ENCODE peak calls at places on chromosome 5, in eight cellular contexts. I is fibroblast of the aortic adventitia; L is coronary artery; D is psoas muscle; W is CD4-positive, alpha-beta T cell; G is lower leg skin; B is fibroblast of pulmonary artery; X is Calu3. Z is an unnamed sample.

GRCh38 chr5:126359884-126360283 is 63.3 kb upstream of the GRAMD2B start:
- DNase-seq in X (no peak), W (no peak), G (no peak), L (no peak), B (no peak), I (no peak), D (no peak), Z (no peak)

GRCh38 chr5:157511656-157512644 is 51.9 kb downstream of the NIPAL4 start:
- DNase-seq in D (peak), L (peak), G (peak), B (peak), I (peak), W (no peak), X (peak), Z (no peak)

GRCh38 chr5:103910002-103910401 is 347.4 kb upstream of the NUDT12 start:
- DNase-seq in X (no peak), I (no peak), D (no peak), B (no peak), L (no peak), W (no peak), G (no peak), Z (no peak)

GRCh38 chr5:112784726-112785125 is 47.0 kb downstream of the APC start:
- DNase-seq in G (no peak), L (no peak), X (no peak), B (peak), I (peak), D (no peak), W (no peak), Z (no peak)

GRCh38 chr5:176771102-176771845 is 39.1 kb upstream of the UNC5A start:
- DNase-seq in G (peak), D (no peak), B (no peak), X (no peak), I (no peak), W (no peak), L (no peak), Z (peak)

GRCh38 chr5:180785151-180785781 is 17.3 kb downstream of the MGAT1 start:
- DNase-seq in B (peak), I (peak), L (no peak), W (no peak), X (no peak), G (no peak), D (no peak), Z (no peak)

GRCh38 chr5:171632618-171633017 is 153.0 kb upstream of the SMIM23 start:
- DNase-seq in D (no peak), L (no peak), I (no peak), G (no peak), X (no peak), W (no peak), B (no peak), Z (no peak)

GRCh38 chr5:176646707-176647029 is 616 bp upstream of the TSPAN17 start:
- DNase-seq in G (no peak), W (no peak), B (no peak), L (no peak), D (no peak), X (no peak), I (no peak), Z (no peak)

GRCh38 chr5:82470185-82470584 is 192.0 kb upstream of the RPS23 start:
- DNase-seq in D (no peak), L (no peak), I (peak), W (no peak), B (peak), G (no peak), X (no peak), Z (no peak)

GRCh38 chr5:33513786-33514185 is 73.0 kb downstream of the TARS1 start:
- DNase-seq in W (no peak), L (peak), G (no peak), D (no peak), X (no peak), I (peak), B (peak), Z (no peak)

GRCh38 chr5:138352722-138353549 is 451 bp downstream of the KDM3B start:
- DNase-seq in G (peak), I (no peak), B (peak), D (peak), L (peak), W (peak), X (peak), Z (peak)

GRCh38 chr5:170327168-170327567 is 29.6 kb upstream of the LCP2 start:
- DNase-seq in W (no peak), X (no peak), L (no peak), D (no peak), G (no peak), I (no peak), B (no peak), Z (no peak)

DNA sequence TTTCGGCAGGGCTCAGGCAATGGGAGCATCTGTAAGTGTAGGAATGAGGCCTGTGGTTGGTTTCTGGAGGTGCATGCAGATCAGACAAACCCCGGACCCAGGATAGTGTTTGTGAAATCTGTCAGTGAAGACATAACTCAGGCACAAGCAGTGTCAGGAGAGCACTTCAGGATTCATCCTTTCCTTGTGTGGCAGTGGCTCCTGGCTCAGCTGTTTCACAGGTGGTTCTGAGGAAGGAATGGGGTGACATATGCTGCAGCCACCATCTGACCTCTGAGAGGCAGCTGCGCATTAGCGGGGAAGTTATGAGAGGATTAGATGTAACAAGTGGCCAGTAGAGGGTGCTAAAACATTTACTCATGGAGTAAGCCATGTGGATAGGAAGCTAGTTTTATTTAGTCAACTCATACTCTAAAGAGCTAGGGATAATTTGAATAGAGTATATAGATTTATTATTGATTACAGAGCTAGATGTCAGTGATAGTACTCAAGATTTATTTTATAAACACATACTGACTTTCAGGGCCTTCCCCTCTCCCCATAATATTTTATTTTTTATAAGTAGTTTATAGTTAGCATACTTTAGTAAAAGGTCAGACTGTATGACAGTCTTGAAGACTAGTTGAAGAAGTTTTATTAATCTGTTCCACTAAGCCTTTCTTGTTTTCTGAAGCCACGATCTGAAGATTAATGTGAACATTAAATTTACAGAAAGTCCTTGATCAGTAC is 28.4 kb downstream of the NNT start:
- DNase-seq in D (peak), G (no peak), I (peak), B (peak), X (peak), L (no peak), W (no peak), Z (no peak)
- TF ChIP-seq CTCF in D (peak), G (no peak), I (peak), B (peak), X (peak), L (peak), W (peak), Z (peak)

DNA sequence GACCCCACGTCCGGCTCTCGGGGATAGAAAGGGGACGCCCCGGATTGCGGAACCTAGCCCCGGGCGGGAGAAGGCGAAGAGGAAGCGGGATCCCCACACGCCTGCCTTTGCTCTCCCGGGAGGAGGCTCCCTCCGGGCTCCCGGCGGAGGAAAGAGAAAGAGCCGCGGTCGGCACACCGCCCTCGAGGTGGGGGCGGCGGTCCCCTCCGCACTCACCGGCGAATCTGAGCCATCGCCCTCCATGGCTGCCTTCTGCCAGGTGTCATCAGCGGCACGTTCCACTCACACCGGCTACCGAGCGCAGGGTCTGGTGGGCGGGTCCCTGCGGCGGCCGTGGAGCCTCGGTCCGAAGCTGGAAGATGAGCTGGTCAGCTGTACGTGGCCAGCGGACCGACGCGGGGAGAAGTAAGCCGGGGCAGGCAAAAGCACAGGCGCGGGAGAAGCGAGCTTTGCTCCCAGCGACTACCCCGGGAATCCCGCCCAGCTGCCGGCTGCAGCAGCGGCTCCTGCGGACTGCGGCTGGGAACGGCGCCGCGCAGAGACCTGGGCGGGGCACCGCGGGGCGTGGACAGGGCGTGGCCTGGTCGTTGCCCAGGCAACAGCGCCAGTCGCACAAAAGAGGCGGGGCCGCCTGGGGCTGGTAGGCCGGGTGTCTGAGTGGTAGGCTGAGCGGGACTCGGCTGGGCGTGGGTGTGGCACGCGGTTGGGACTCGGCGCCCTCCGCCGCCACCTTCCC is at the start of gene TRIM36:
- DNase-seq in B (peak), W (peak), I (peak), D (peak), G (peak), X (peak), L (peak), Z (peak)
- TF ChIP-seq CTCF in B (no peak), W (no peak), I (no peak), D (peak), G (no peak), X (no peak), L (no peak), Z (no peak)

DNA sequence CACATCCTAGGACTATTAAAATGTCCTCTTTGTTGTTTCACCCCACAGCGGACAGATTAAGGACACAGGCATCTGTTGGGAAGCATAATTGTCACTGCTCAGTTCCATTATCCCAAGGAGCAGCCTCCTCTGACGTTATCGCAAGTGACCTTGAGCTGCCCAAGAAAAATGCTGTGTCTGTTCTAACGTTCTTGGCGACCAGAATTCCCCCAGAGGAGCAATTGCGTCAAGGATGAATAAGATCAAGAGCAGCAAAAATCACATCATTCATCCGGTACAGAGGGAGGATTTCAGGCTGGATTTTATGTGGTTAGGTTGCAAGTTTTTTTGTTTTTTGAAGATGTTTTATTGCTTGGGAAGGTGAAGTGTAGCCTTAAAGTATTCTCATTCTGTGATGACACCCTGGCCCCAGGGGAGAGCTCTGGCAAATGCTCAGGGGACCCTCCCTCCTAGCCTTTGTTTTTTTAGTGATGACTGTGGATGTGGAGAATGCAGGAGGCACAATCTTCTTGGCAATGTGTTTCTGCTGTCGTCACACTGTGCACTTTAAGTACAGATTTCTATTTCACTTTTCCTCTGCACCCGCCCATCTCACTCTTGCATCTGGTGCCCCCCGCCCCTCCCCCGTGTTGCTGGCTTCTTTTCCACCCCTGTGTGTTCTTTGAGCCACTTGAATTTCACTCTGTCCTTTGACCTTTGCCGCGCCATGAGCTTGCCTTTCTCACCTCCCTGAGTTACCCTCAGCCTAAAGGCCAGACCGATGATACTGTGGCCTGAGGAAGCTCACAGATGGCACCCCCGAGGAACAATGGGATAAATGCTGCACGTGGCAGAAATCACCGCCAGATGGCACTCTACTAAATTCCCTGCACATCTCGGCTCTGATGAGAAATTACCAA is 308.4 kb downstream of the RAB3C start:
- DNase-seq in I (peak), L (peak), X (peak), G (peak), W (peak), B (peak), D (peak), Z (no peak)
- TF ChIP-seq CTCF in I (peak), L (peak), X (peak), G (no peak), W (peak), B (peak), D (peak), Z (peak)

DNA sequence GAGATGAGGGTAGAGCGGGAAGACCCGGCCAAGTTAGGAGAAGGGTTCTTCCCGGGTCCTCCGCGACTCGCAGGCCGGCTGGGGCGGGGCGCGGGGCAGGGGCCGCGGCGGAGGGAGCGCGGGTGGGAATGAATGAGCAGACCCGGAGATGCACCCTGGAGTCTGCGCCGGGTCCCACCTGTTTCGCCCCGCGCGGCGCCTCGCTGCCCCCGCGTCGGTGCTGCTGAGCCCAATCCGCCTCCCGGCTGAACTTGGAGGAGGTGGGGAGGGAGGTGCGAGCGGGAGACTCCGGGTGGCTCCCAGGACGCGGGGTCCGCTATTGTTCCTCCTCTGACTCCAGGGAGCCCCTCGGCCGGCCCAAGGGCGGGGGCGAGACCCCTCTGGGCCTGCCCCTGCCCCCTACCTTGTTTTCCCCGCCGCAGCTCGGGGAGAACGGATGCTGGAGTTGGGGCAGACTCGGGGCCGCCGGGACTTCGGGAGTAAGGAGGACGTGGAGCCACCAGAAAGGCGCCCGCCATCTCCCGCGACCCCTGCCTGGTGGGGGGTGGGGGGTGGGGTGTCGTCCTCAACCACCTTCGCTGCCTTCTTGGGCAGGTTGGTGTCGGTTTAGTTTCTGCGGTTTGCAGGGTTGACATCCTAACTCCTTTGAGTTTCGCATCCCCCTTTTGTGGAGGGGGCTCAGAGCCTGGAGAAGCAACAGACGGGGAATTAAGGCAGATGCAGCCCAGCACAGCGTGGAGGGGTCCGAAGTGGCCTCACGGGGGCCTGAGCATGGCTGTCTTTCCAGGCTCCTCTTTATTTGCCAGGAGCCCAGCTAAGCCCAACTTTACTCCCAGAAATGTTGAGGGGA is 797 bp downstream of the RAI14 start:
- DNase-seq in W (no peak), D (peak), L (no peak), G (peak), X (peak), I (peak), B (no peak), Z (peak)
- TF ChIP-seq CTCF in W (no peak), D (no peak), L (no peak), G (no peak), X (no peak), I (peak), B (no peak), Z (no peak)

GRCh38 chr5:150162142-150162513 is 4.5 kb upstream of the CDX1 start:
- DNase-seq in D (no peak), X (no peak), I (no peak), W (no peak), G (no peak), L (no peak), B (no peak), Z (no peak)

GRCh38 chr5:150163035-150163434 is 3.5 kb upstream of the CDX1 start:
- DNase-seq in G (no peak), W (no peak), X (no peak), L (no peak), D (no peak), B (no peak), I (no peak), Z (no peak)

GRCh38 chr5:150164211-150164610 is 2.4 kb upstream of the CDX1 start:
- DNase-seq in G (no peak), X (no peak), I (no peak), D (no peak), W (no peak), L (no peak), B (no peak), Z (no peak)

GRCh38 chr5:150164640-150165039 is 1.9 kb upstream of the CDX1 start:
- DNase-seq in B (no peak), D (peak), W (no peak), X (no peak), G (peak), I (peak), L (no peak), Z (no peak)

DNA sequence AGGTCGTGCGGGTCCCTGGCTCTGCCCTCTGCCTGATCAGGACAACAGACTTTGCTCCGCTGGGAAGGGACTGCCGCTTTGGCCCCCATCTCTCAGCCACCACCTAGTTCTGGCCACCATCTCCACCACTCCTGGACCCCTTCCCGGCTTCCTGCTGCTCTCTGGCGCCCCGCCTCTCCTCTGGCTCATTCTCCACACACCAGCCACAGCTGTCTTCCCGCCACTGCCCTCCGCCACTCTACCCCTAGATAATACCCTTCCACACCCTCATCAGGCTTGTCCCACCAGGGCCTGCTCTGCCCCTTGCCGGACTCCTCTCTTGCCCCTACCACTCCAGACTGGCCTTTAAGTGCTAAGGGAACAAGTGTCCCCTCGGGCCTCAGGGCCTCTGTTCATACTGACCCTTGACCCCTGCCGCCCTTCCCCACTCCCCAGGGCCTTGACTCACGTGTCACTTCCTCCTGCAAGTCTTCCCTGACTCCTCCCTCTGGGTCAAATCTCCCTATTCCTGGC is 3.0 kb upstream of the CDX1 start:
- DNase-seq in I (peak), W (no peak), G (peak), D (peak), X (no peak), L (no peak), B (no peak), Z (no peak)
- TF ChIP-seq CTCF in I (peak), W (no peak), G (no peak), D (no peak), X (no peak), L (peak), B (peak), Z (no peak)

GRCh38 chr5:61468483-61468865 is 136.4 kb downstream of the ZSWIM6 start:
- DNase-seq in D (no peak), X (no peak), L (no peak), W (no peak), I (no peak), B (no peak), G (no peak), Z (no peak)
- TF ChIP-seq CTCF in D (peak), X (no peak), L (no peak), W (no peak), I (peak), B (peak), G (no peak), Z (peak)

DNA sequence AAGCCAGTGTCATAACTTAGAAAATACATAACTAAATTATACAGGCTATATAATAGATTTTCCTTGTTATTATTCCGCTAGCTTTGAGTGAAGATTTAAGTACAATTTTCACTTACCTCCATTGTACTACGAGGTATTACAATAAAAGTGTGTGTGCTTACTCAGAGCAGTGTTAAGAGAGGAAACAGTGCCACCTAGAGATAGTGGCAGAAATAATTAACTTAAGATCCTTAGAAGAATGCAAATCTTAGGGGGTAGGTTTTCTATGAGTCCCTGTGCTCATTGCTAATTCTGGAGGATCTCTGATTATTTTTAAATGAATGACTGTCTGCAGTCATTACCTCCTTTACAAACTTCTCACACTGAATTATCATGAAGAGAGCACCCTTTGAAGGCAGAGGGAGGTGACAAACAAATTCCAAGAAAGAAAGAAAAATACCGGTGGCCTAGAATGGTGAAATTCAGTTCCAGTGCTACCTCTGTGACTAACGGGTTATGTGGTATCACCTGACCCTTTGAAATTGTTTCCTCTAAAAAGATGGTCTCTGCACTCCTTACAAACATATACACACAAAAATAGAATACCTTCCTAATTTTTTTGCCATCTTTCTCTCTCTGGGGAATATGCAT is 379.8 kb downstream of the TRIM36 start:
- DNase-seq in D (no peak), I (peak), G (no peak), B (peak), X (no peak), L (no peak), W (no peak), Z (no peak)
- TF ChIP-seq CTCF in D (peak), I (no peak), G (no peak), B (no peak), X (peak), L (no peak), W (no peak), Z (peak)